ENCODE peak calls at places on chromosomes 4 and X, in ten cellular contexts. O is HEK293T; S is activated naive CD4-positive, alpha-beta T cell; Q is GM13977; Z is iris pigment epithelial cell; Y is occipital lobe; P is activated T-cell treated with anti-CD3 and anti-CD28 coated beads for 24 hours; C is SK-N-MC; D is T-helper 17 cell; M is AG08396. W is an unnamed sample.
A peak's percentile ranks its signal among the peaks of the same experiment; 100 is the strongest.

GRCh38 chrX:40086569-40087335 is 11.0 kb downstream of the BCOR start:
- DNase-seq in M (no peak), S (no peak), P (no peak), C (no peak), Z (no peak), O (no peak), D (no peak), Q (no peak), Y (peak; percentile 63), W (no peak)

GRCh38 chrX:72114306-72114705 is 17.4 kb downstream of the RTL5 start:
- DNase-seq in M (no peak), D (no peak), O (no peak), Q (no peak), C (no peak), Z (no peak), P (no peak), Y (no peak), S (no peak), W (no peak)

GRCh38 chr4:34158883-34159282 is 2085.4 kb downstream of the ARAP2 start:
- DNase-seq in Y (no peak), D (no peak), M (no peak), P (no peak), Z (peak; percentile 37), Q (no peak), O (no peak), C (no peak), S (no peak), W (peak; percentile 77)

GRCh38 chrX:12007881-12008280 is 130.4 kb upstream of the FRMPD4 start:
- DNase-seq in M (peak; percentile 47), P (no peak), C (no peak), D (no peak), Z (peak; percentile 85), Q (no peak), S (no peak), Y (no peak), O (no peak), W (peak; percentile 81)

GRCh38 chr4:55781809-55782208 is 37.8 kb upstream of the EXOC1L start:
- DNase-seq in S (no peak), D (no peak), O (no peak), M (no peak), Y (no peak), P (no peak), C (no peak), Z (no peak), Q (no peak), W (no peak)

GRCh38 chr4:169956441-169956840 is 69.8 kb downstream of the MFAP3L start:
- DNase-seq in Q (no peak), Y (no peak), O (no peak), Z (no peak), M (no peak), C (no peak), S (no peak), D (no peak), P (no peak), W (no peak)

GRCh38 chrX:2859197-2859797 is 30.6 kb downstream of the GYG2 start:
- DNase-seq in Q (no peak), P (no peak), C (no peak), O (no peak), Y (no peak), D (no peak), M (no peak), S (no peak), Z (no peak), W (no peak)

GRCh38 chr4:6562931-6563901 is 11.8 kb upstream of the MAN2B2 start:
- DNase-seq in D (no peak), Q (peak; percentile 49), Y (peak; percentile 42), M (peak; percentile 74), P (no peak), Z (peak; percentile 34), O (peak; percentile 52), S (no peak), C (no peak), W (no peak)

GRCh38 chr4:144799486-144799885 is 153.5 kb downstream of the HHIP start:
- DNase-seq in O (no peak), C (no peak), S (no peak), M (no peak), D (no peak), Y (no peak), Q (no peak), P (no peak), Z (no peak), W (no peak)

W was measured in NCI-H226.